ENCODE peak calls at places on chromosomes 11 and 22, in nine cellular contexts. One of them, this sample, is unnamed. For H3K4me1, the result is how much of the 10 kb centered on the place peaks cover.

GRCh38 chr11:8767466-8768142 is 85.0 kb downstream of the RPL27A start:
- DNase-seq in right lobe of liver: no peak
- DNase-seq in Peyer's patch: no peak
- DNase-seq in prostate gland: no peak
- DNase-seq in uterus: no peak
- DNase-seq in body of pancreas: no peak
- DNase-seq in gastrocnemius medialis: no peak
- DNase-seq in stomach: peak
- DNase-seq in tibial nerve: no peak
- DNase-seq in this sample: no peak

GRCh38 chr11:125239585-125240331 is 75.2 kb downstream of the PKNOX2 start:
- DNase-seq in right lobe of liver: no peak
- DNase-seq in Peyer's patch: no peak
- DNase-seq in prostate gland: no peak
- DNase-seq in uterus: no peak
- DNase-seq in body of pancreas: no peak
- DNase-seq in gastrocnemius medialis: no peak
- DNase-seq in stomach: no peak
- DNase-seq in tibial nerve: no peak
- DNase-seq in this sample: no peak

GRCh38 chr11:89201138-89201537 is 23.5 kb downstream of the TYR start:
- DNase-seq in right lobe of liver: no peak
- DNase-seq in Peyer's patch: no peak
- DNase-seq in prostate gland: no peak
- DNase-seq in uterus: no peak
- DNase-seq in body of pancreas: no peak
- DNase-seq in gastrocnemius medialis: no peak
- DNase-seq in stomach: no peak
- DNase-seq in tibial nerve: no peak
- DNase-seq in this sample: no peak

GRCh38 chr22:48821346-48822186 is 1006.1 kb downstream of the BRD1 start:
- DNase-seq in right lobe of liver: no peak
- DNase-seq in Peyer's patch: peak
- DNase-seq in prostate gland: no peak
- DNase-seq in uterus: no peak
- DNase-seq in body of pancreas: no peak
- DNase-seq in gastrocnemius medialis: no peak
- DNase-seq in stomach: no peak
- DNase-seq in tibial nerve: no peak
- DNase-seq in this sample: no peak

GRCh38 chr22:45903355-45904149 is 73.4 kb downstream of the WNT7B start:
- DNase-seq in right lobe of liver: no peak
- DNase-seq in Peyer's patch: no peak
- DNase-seq in prostate gland: peak
- DNase-seq in uterus: no peak
- DNase-seq in body of pancreas: peak
- DNase-seq in gastrocnemius medialis: no peak
- DNase-seq in stomach: no peak
- DNase-seq in tibial nerve: no peak
- DNase-seq in this sample: peak

GRCh38 chr22:25750569-25751173 is 8.7 kb downstream of the MYO18B start:
- DNase-seq in right lobe of liver: no peak
- DNase-seq in Peyer's patch: no peak
- DNase-seq in prostate gland: no peak
- DNase-seq in uterus: no peak
- DNase-seq in body of pancreas: no peak
- DNase-seq in gastrocnemius medialis: peak
- DNase-seq in stomach: no peak
- DNase-seq in tibial nerve: no peak
- DNase-seq in this sample: no peak

GRCh38 chr11:11010624-11011127 is 152.8 kb upstream of the ZBED5 start:
- DNase-seq in right lobe of liver: peak
- DNase-seq in Peyer's patch: peak
- DNase-seq in prostate gland: peak
- DNase-seq in uterus: peak
- DNase-seq in body of pancreas: no peak
- DNase-seq in gastrocnemius medialis: no peak
- DNase-seq in stomach: peak
- DNase-seq in tibial nerve: peak
- DNase-seq in this sample: peak

GRCh38 chr22:26656896-26657851 is at the start of gene MIAT:
- DNase-seq in right lobe of liver: no peak
- DNase-seq in Peyer's patch: no peak
- DNase-seq in prostate gland: no peak
- DNase-seq in uterus: no peak
- DNase-seq in body of pancreas: no peak
- DNase-seq in gastrocnemius medialis: no peak
- DNase-seq in stomach: peak
- DNase-seq in tibial nerve: no peak
- DNase-seq in this sample: peak

GRCh38 chr11:45431301-45432018 is 145.3 kb upstream of the SYT13 start:
- DNase-seq in right lobe of liver: no peak
- DNase-seq in Peyer's patch: no peak
- DNase-seq in prostate gland: no peak
- DNase-seq in uterus: no peak
- DNase-seq in body of pancreas: no peak
- DNase-seq in gastrocnemius medialis: no peak
- DNase-seq in stomach: no peak
- DNase-seq in tibial nerve: no peak
- DNase-seq in this sample: no peak

GRCh38 chr11:43358308-43358669 is 431 bp upstream of the TTC17 start:
- DNase-seq in right lobe of liver: no peak
- DNase-seq in Peyer's patch: no peak
- DNase-seq in prostate gland: no peak
- DNase-seq in uterus: no peak
- DNase-seq in body of pancreas: no peak
- DNase-seq in gastrocnemius medialis: no peak
- DNase-seq in stomach: no peak
- DNase-seq in tibial nerve: no peak
- DNase-seq in this sample: no peak

GRCh38 chr22:43446881-43447280 is 35.1 kb downstream of the MPPED1 start:
- DNase-seq in right lobe of liver: no peak
- DNase-seq in Peyer's patch: no peak
- DNase-seq in prostate gland: peak
- DNase-seq in uterus: peak
- DNase-seq in body of pancreas: no peak
- DNase-seq in gastrocnemius medialis: no peak
- DNase-seq in stomach: peak
- DNase-seq in tibial nerve: no peak
- DNase-seq in this sample: no peak

GRCh38 chr22:41752011-41752975 is 48.2 kb upstream of the CCDC134 start:
- DNase-seq in right lobe of liver: no peak
- DNase-seq in Peyer's patch: no peak
- DNase-seq in prostate gland: no peak
- DNase-seq in uterus: no peak
- DNase-seq in body of pancreas: no peak
- DNase-seq in gastrocnemius medialis: no peak
- DNase-seq in stomach: no peak
- DNase-seq in tibial nerve: no peak
- DNase-seq in this sample: no peak

GRCh38 chr22:17314472-17314871 is 54.8 kb upstream of the CECR2 start:
- DNase-seq in right lobe of liver: no peak
- DNase-seq in Peyer's patch: no peak
- DNase-seq in prostate gland: no peak
- DNase-seq in uterus: no peak
- DNase-seq in body of pancreas: no peak
- DNase-seq in gastrocnemius medialis: peak
- DNase-seq in stomach: peak
- DNase-seq in tibial nerve: no peak
- DNase-seq in this sample: no peak

GRCh38 chr11:105106140-105106539 is 33.4 kb downstream of the CARD18 start:
- DNase-seq in right lobe of liver: no peak
- DNase-seq in Peyer's patch: no peak
- DNase-seq in prostate gland: no peak
- DNase-seq in uterus: no peak
- DNase-seq in body of pancreas: no peak
- DNase-seq in gastrocnemius medialis: no peak
- DNase-seq in stomach: no peak
- DNase-seq in tibial nerve: no peak
- DNase-seq in this sample: no peak

GRCh38 chr11:104997288-104997687 is 25.7 kb downstream of the CASP5 start:
- DNase-seq in right lobe of liver: no peak
- DNase-seq in Peyer's patch: no peak
- DNase-seq in prostate gland: no peak
- DNase-seq in uterus: no peak
- DNase-seq in body of pancreas: no peak
- DNase-seq in gastrocnemius medialis: no peak
- DNase-seq in stomach: no peak
- DNase-seq in tibial nerve: no peak
- DNase-seq in this sample: no peak

GRCh38 chr11:36688892-36689291 is 90.9 kb upstream of the RAG2 start:
- DNase-seq in right lobe of liver: no peak
- DNase-seq in Peyer's patch: no peak
- DNase-seq in prostate gland: no peak
- DNase-seq in uterus: no peak
- DNase-seq in body of pancreas: no peak
- DNase-seq in gastrocnemius medialis: no peak
- DNase-seq in stomach: no peak
- DNase-seq in tibial nerve: no peak
- DNase-seq in this sample: no peak

GRCh38 chr11:36688132-36688531 is 90.1 kb upstream of the RAG2 start:
- DNase-seq in right lobe of liver: no peak
- DNase-seq in Peyer's patch: no peak
- DNase-seq in prostate gland: no peak
- DNase-seq in uterus: no peak
- DNase-seq in body of pancreas: no peak
- DNase-seq in gastrocnemius medialis: no peak
- DNase-seq in stomach: no peak
- DNase-seq in tibial nerve: no peak
- DNase-seq in this sample: no peak

GRCh38 chr11:36689442-36689841 is 91.4 kb upstream of the RAG2 start:
- DNase-seq in right lobe of liver: no peak
- DNase-seq in Peyer's patch: no peak
- DNase-seq in prostate gland: no peak
- DNase-seq in uterus: no peak
- DNase-seq in body of pancreas: no peak
- DNase-seq in gastrocnemius medialis: no peak
- DNase-seq in stomach: no peak
- DNase-seq in tibial nerve: no peak
- DNase-seq in this sample: no peak

GRCh38 chr11:36699271-36699670 is 101.2 kb upstream of the RAG2 start:
- DNase-seq in right lobe of liver: no peak
- DNase-seq in Peyer's patch: no peak
- DNase-seq in prostate gland: no peak
- DNase-seq in uterus: no peak
- DNase-seq in body of pancreas: no peak
- DNase-seq in gastrocnemius medialis: no peak
- DNase-seq in stomach: no peak
- DNase-seq in tibial nerve: no peak
- DNase-seq in this sample: no peak

GRCh38 chr11:36693139-36693845 is 95.3 kb upstream of the RAG2 start:
- DNase-seq in right lobe of liver: no peak
- DNase-seq in Peyer's patch: no peak
- DNase-seq in prostate gland: no peak
- DNase-seq in uterus: no peak
- DNase-seq in body of pancreas: no peak
- DNase-seq in gastrocnemius medialis: no peak
- DNase-seq in stomach: no peak
- DNase-seq in tibial nerve: no peak
- DNase-seq in this sample: no peak
- H3K4me1 ChIP-seq in right lobe of liver: under half
- H3K4me1 ChIP-seq in Peyer's patch: under half
- H3K4me1 ChIP-seq in prostate gland: under half
- H3K4me1 ChIP-seq in uterus: under half
- H3K4me1 ChIP-seq in body of pancreas: under half
- H3K4me1 ChIP-seq in gastrocnemius medialis: under half
- H3K4me1 ChIP-seq in stomach: under half
- H3K4me1 ChIP-seq in tibial nerve: under half
- H3K4me1 ChIP-seq in this sample: under half

DNA sequence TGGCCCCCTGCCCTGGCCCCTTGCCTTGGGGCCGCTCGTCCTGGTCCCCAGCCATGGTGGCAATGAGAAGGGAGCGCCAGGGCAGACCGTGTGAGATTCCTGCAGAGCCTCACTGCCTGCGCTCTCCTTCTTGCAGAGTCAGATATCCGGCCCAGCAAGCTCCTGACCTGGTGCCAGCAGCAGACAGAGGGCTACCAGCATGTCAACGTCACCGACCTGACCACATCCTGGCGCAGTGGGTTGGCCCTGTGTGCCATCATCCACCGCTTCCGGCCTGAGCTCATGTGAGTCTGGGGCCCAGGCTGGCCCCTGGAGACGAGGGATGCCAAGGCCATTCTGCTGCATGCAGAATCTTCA is 114.1 kb downstream of the MICAL2 start:
- DNase-seq in right lobe of liver: peak
- DNase-seq in Peyer's patch: no peak
- DNase-seq in prostate gland: peak
- DNase-seq in uterus: peak
- DNase-seq in body of pancreas: peak
- DNase-seq in gastrocnemius medialis: peak
- DNase-seq in stomach: peak
- DNase-seq in tibial nerve: peak
- DNase-seq in this sample: peak
- TF ChIP-seq POLR2A in right lobe of liver: no peak
- TF ChIP-seq POLR2A in Peyer's patch: no peak
- TF ChIP-seq POLR2A in prostate gland: peak
- TF ChIP-seq POLR2A in uterus: no peak
- TF ChIP-seq POLR2A in body of pancreas: peak
- TF ChIP-seq POLR2A in gastrocnemius medialis: no peak
- TF ChIP-seq POLR2A in stomach: no peak
- TF ChIP-seq POLR2A in tibial nerve: no peak
- TF ChIP-seq POLR2A in this sample: no peak

GRCh38 chr11:65305501-65306268 is 9.0 kb upstream of the CDC42EP2 start:
- DNase-seq in right lobe of liver: peak
- DNase-seq in Peyer's patch: no peak
- DNase-seq in prostate gland: peak
- DNase-seq in uterus: no peak
- DNase-seq in body of pancreas: peak
- DNase-seq in gastrocnemius medialis: no peak
- DNase-seq in stomach: peak
- DNase-seq in tibial nerve: no peak
- DNase-seq in this sample: no peak
- H3K4me1 ChIP-seq in right lobe of liver: under half
- H3K4me1 ChIP-seq in Peyer's patch: under half
- H3K4me1 ChIP-seq in prostate gland: under half
- H3K4me1 ChIP-seq in uterus: under half
- H3K4me1 ChIP-seq in body of pancreas: under half
- H3K4me1 ChIP-seq in gastrocnemius medialis: under half
- H3K4me1 ChIP-seq in stomach: half or more
- H3K4me1 ChIP-seq in tibial nerve: under half
- H3K4me1 ChIP-seq in this sample: under half

DNA sequence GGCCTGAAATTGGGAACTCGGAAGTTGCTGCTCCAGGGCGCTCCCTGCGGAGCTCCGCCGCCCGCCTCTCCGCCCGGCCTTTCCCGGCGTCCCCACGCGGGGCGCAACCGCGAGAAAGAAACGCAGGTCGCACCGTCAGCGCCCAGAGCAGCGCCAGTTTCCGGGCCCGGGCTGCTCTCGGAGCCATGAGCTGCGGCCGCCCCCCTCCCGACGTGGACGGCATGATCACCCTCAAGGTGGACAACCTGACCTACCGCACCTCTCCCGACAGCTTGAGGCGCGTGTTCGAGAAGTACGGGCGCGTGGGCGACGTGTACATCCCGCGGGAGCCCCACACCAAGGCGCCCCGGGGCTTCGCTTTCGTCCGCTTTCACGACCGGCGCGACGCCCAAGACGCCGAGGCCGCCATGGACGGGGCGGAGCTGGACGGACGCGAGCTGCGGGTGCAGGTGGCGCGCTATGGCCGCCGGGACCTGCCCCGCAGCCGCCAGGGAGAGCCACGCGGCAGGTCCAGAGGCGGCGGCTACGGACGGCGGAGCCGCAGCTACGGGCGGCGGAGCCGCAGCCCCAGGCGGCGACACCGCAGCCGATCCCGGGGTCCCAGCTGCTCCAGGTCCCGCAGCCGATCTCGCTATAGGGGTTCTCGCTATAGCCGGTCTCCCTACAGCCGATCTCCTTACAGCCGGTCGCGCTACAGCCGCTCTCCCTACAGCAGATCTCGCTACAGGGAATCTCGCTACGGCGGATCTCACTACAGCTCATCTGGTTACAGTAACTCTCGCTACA is 516 bp downstream of the SRSF8 start:
- DNase-seq in right lobe of liver: peak
- DNase-seq in Peyer's patch: peak
- DNase-seq in prostate gland: peak
- DNase-seq in uterus: peak
- DNase-seq in body of pancreas: peak
- DNase-seq in gastrocnemius medialis: peak
- DNase-seq in stomach: peak
- DNase-seq in tibial nerve: peak
- DNase-seq in this sample: peak
- TF ChIP-seq POLR2A in right lobe of liver: peak
- TF ChIP-seq POLR2A in Peyer's patch: peak
- TF ChIP-seq POLR2A in prostate gland: peak
- TF ChIP-seq POLR2A in uterus: peak
- TF ChIP-seq POLR2A in body of pancreas: peak
- TF ChIP-seq POLR2A in gastrocnemius medialis: peak
- TF ChIP-seq POLR2A in stomach: peak
- TF ChIP-seq POLR2A in tibial nerve: no peak
- TF ChIP-seq POLR2A in this sample: no peak

This sample was measured in heart left ventricle.